ENCODE peak calls at places on chromosome 17, in seven cellular contexts. One of them, this sample, is unnamed.

GRCh38 chr17:8685396-8685795 is 54.9 kb upstream of the MYH10 start:
- DNase-seq in mammary epithelial cell: no peak
- DNase-seq in HCT116: no peak
- DNase-seq in adrenal gland: no peak
- DNase-seq in tibial artery: peak; percentile 44
- DNase-seq in colonic mucosa: no peak
- DNase-seq in esophagus muscularis mucosa: no peak
- DNase-seq in this sample: no peak

GRCh38 chr17:81966343-81967243 is 5.6 kb upstream of the NOTUM start:
- DNase-seq in mammary epithelial cell: no peak
- DNase-seq in adrenal gland: peak; percentile 58
- DNase-seq in HCT116: no peak
- DNase-seq in esophagus muscularis mucosa: no peak
- DNase-seq in tibial artery: no peak
- DNase-seq in colonic mucosa: peak; percentile 67
- DNase-seq in this sample: no peak

GRCh38 chr17:83064021-83064731 is 15.2 kb upstream of the METRNL start:
- DNase-seq in colonic mucosa: no peak
- DNase-seq in esophagus muscularis mucosa: no peak
- DNase-seq in adrenal gland: peak; percentile 10
- DNase-seq in HCT116: no peak
- DNase-seq in mammary epithelial cell: no peak
- DNase-seq in tibial artery: no peak
- DNase-seq in this sample: peak; percentile 29

GRCh38 chr17:70919241-70919640 is 749.9 kb downstream of the KCNJ2 start:
- DNase-seq in esophagus muscularis mucosa: no peak
- DNase-seq in colonic mucosa: no peak
- DNase-seq in mammary epithelial cell: no peak
- DNase-seq in HCT116: no peak
- DNase-seq in tibial artery: no peak
- DNase-seq in adrenal gland: no peak
- DNase-seq in this sample: no peak

GRCh38 chr17:82952019-82952418 is 112.2 kb upstream of the ZNF750 start:
- DNase-seq in tibial artery: peak; percentile 15
- DNase-seq in HCT116: no peak
- DNase-seq in esophagus muscularis mucosa: no peak
- DNase-seq in colonic mucosa: no peak
- DNase-seq in adrenal gland: no peak
- DNase-seq in mammary epithelial cell: no peak
- DNase-seq in this sample: no peak

GRCh38 chr17:72576289-72576759 is 455.5 kb downstream of the SOX9 start:
- DNase-seq in HCT116: no peak
- DNase-seq in colonic mucosa: no peak
- DNase-seq in mammary epithelial cell: no peak
- DNase-seq in tibial artery: no peak
- DNase-seq in esophagus muscularis mucosa: no peak
- DNase-seq in adrenal gland: no peak
- DNase-seq in this sample: no peak

GRCh38 chr17:39752241-39752831 is 14.6 kb downstream of the GRB7 start:
- DNase-seq in adrenal gland: no peak
- DNase-seq in HCT116: no peak
- DNase-seq in tibial artery: peak; percentile 47
- DNase-seq in esophagus muscularis mucosa: no peak
- DNase-seq in mammary epithelial cell: no peak
- DNase-seq in colonic mucosa: no peak
- DNase-seq in this sample: no peak

GRCh38 chr17:4901108-4901647 is 1.7 kb downstream of the CHRNE start:
- DNase-seq in esophagus muscularis mucosa: no peak
- DNase-seq in adrenal gland: no peak
- DNase-seq in tibial artery: no peak
- DNase-seq in colonic mucosa: no peak
- DNase-seq in HCT116: no peak
- DNase-seq in mammary epithelial cell: no peak
- DNase-seq in this sample: no peak

GRCh38 chr17:73255671-73256181 is 6.0 kb downstream of the CPSF4L start:
- DNase-seq in HCT116: peak; percentile 48
- DNase-seq in colonic mucosa: peak; percentile 51
- DNase-seq in adrenal gland: peak; percentile 56
- DNase-seq in esophagus muscularis mucosa: no peak
- DNase-seq in mammary epithelial cell: peak; percentile 53
- DNase-seq in tibial artery: peak; percentile 70
- DNase-seq in this sample: peak; percentile 71

GRCh38 chr17:50944054-50944901 is 78.1 kb upstream of the TOB1 start:
- DNase-seq in adrenal gland: peak; percentile 81
- DNase-seq in colonic mucosa: peak; percentile 95
- DNase-seq in esophagus muscularis mucosa: no peak
- DNase-seq in mammary epithelial cell: no peak
- DNase-seq in HCT116: no peak
- DNase-seq in tibial artery: peak; percentile 89
- DNase-seq in this sample: peak; percentile 91

GRCh38 chr17:72173475-72174116 is 52.8 kb downstream of the SOX9 start:
- DNase-seq in colonic mucosa: no peak
- DNase-seq in tibial artery: no peak
- DNase-seq in mammary epithelial cell: no peak
- DNase-seq in esophagus muscularis mucosa: no peak
- DNase-seq in HCT116: no peak
- DNase-seq in adrenal gland: no peak
- DNase-seq in this sample: no peak

GRCh38 chr17:9696279-9697044 is 51.1 kb downstream of the USP43 start:
- DNase-seq in mammary epithelial cell: no peak
- DNase-seq in adrenal gland: no peak
- DNase-seq in esophagus muscularis mucosa: no peak
- DNase-seq in tibial artery: no peak
- DNase-seq in colonic mucosa: no peak
- DNase-seq in HCT116: no peak
- DNase-seq in this sample: no peak

GRCh38 chr17:61307905-61308886 is 91.4 kb upstream of the TBX2 start:
- DNase-seq in colonic mucosa: no peak
- DNase-seq in mammary epithelial cell: no peak
- DNase-seq in esophagus muscularis mucosa: no peak
- DNase-seq in tibial artery: no peak
- DNase-seq in adrenal gland: no peak
- DNase-seq in HCT116: no peak
- DNase-seq in this sample: no peak

GRCh38 chr17:76452646-76453430 is at the start of gene UBE2O:
- DNase-seq in tibial artery: peak; percentile 89
- DNase-seq in HCT116: peak; percentile 86
- DNase-seq in mammary epithelial cell: peak; percentile 76
- DNase-seq in adrenal gland: peak; percentile 89
- DNase-seq in colonic mucosa: peak; percentile 88
- DNase-seq in esophagus muscularis mucosa: peak; percentile 95
- DNase-seq in this sample: peak; percentile 90

GRCh38 chr17:10793256-10793655 is 10.6 kb downstream of the TMEM238L start:
- DNase-seq in colonic mucosa: no peak
- DNase-seq in HCT116: no peak
- DNase-seq in mammary epithelial cell: no peak
- DNase-seq in esophagus muscularis mucosa: no peak
- DNase-seq in tibial artery: no peak
- DNase-seq in adrenal gland: no peak
- DNase-seq in this sample: no peak

GRCh38 chr17:8079291-8080207 is 8.0 kb downstream of the ALOX12B start:
- DNase-seq in colonic mucosa: peak; percentile 84
- DNase-seq in HCT116: peak; percentile 72
- DNase-seq in adrenal gland: peak; percentile 68
- DNase-seq in esophagus muscularis mucosa: no peak
- DNase-seq in tibial artery: peak; percentile 80
- DNase-seq in mammary epithelial cell: peak; percentile 61
- DNase-seq in this sample: peak; percentile 73

GRCh38 chr17:75307957-75308731 is 18.9 kb upstream of the SLC25A19 start:
- DNase-seq in mammary epithelial cell: no peak
- DNase-seq in colonic mucosa: no peak
- DNase-seq in tibial artery: no peak
- DNase-seq in HCT116: no peak
- DNase-seq in esophagus muscularis mucosa: no peak
- DNase-seq in adrenal gland: no peak
- DNase-seq in this sample: no peak

GRCh38 chr17:43171761-43172487 is 910 bp downstream of the NBR1 start:
- DNase-seq in mammary epithelial cell: peak; percentile 88
- DNase-seq in HCT116: peak; percentile 50
- DNase-seq in colonic mucosa: peak; percentile 56
- DNase-seq in tibial artery: no peak
- DNase-seq in esophagus muscularis mucosa: no peak
- DNase-seq in adrenal gland: peak; percentile 33
- DNase-seq in this sample: peak; percentile 17

GRCh38 chr17:12395733-12396354 is 269.8 kb upstream of the MYOCD start:
- DNase-seq in mammary epithelial cell: no peak
- DNase-seq in colonic mucosa: peak; percentile 23
- DNase-seq in adrenal gland: no peak
- DNase-seq in tibial artery: no peak
- DNase-seq in HCT116: peak; percentile 22
- DNase-seq in esophagus muscularis mucosa: no peak
- DNase-seq in this sample: no peak

GRCh38 chr17:75876190-75876937 is 2.0 kb downstream of the TRIM47 start:
- DNase-seq in esophagus muscularis mucosa: no peak
- DNase-seq in adrenal gland: peak; percentile 60
- DNase-seq in HCT116: peak; percentile 84
- DNase-seq in colonic mucosa: peak; percentile 90
- DNase-seq in tibial artery: peak; percentile 77
- DNase-seq in mammary epithelial cell: peak; percentile 83
- DNase-seq in this sample: peak; percentile 50

GRCh38 chr17:63571632-63572310 is 21.5 kb downstream of the DCAF7 start:
- DNase-seq in adrenal gland: no peak
- DNase-seq in colonic mucosa: no peak
- DNase-seq in mammary epithelial cell: peak; percentile 81
- DNase-seq in HCT116: no peak
- DNase-seq in tibial artery: no peak
- DNase-seq in esophagus muscularis mucosa: no peak
- DNase-seq in this sample: no peak

GRCh38 chr17:13749566-13750235 is 148.0 kb upstream of the HS3ST3A1 start:
- DNase-seq in adrenal gland: no peak
- DNase-seq in colonic mucosa: no peak
- DNase-seq in esophagus muscularis mucosa: no peak
- DNase-seq in mammary epithelial cell: no peak
- DNase-seq in HCT116: no peak
- DNase-seq in tibial artery: no peak
- DNase-seq in this sample: no peak

GRCh38 chr17:19433727-19434340 is 22.8 kb downstream of the RNF112 start:
- DNase-seq in esophagus muscularis mucosa: no peak
- DNase-seq in tibial artery: no peak
- DNase-seq in adrenal gland: no peak
- DNase-seq in mammary epithelial cell: no peak
- DNase-seq in colonic mucosa: no peak
- DNase-seq in HCT116: no peak
- DNase-seq in this sample: no peak
- TF ChIP-seq CTCF in esophagus muscularis mucosa: no peak
- TF ChIP-seq CTCF in tibial artery: no peak
- TF ChIP-seq CTCF in adrenal gland: no peak
- TF ChIP-seq CTCF in mammary epithelial cell: no peak
- TF ChIP-seq CTCF in colonic mucosa: no peak
- TF ChIP-seq CTCF in HCT116: no peak
- TF ChIP-seq CTCF in this sample: no peak

GRCh38 chr17:55238197-55238930 is 26.4 kb upstream of the HLF start:
- DNase-seq in colonic mucosa: peak; percentile 93
- DNase-seq in adrenal gland: peak; percentile 95
- DNase-seq in HCT116: peak; percentile 92
- DNase-seq in tibial artery: peak; percentile 96
- DNase-seq in esophagus muscularis mucosa: peak; percentile 98
- DNase-seq in mammary epithelial cell: peak; percentile 89
- DNase-seq in this sample: peak; percentile 96
- H3K4me3 ChIP-seq in colonic mucosa: peak overlapping the region; percentile 40
- H3K4me3 ChIP-seq in adrenal gland: no peak overlapping the region
- H3K4me3 ChIP-seq in HCT116: peak overlapping the region; percentile 45
- H3K4me3 ChIP-seq in tibial artery: peak overlapping the region; percentile 65
- H3K4me3 ChIP-seq in esophagus muscularis mucosa: peak overlapping the region; percentile 57
- H3K4me3 ChIP-seq in mammary epithelial cell: peak overlapping the region; percentile 65
- H3K4me3 ChIP-seq in this sample: peak overlapping the region; percentile 57

DNA sequence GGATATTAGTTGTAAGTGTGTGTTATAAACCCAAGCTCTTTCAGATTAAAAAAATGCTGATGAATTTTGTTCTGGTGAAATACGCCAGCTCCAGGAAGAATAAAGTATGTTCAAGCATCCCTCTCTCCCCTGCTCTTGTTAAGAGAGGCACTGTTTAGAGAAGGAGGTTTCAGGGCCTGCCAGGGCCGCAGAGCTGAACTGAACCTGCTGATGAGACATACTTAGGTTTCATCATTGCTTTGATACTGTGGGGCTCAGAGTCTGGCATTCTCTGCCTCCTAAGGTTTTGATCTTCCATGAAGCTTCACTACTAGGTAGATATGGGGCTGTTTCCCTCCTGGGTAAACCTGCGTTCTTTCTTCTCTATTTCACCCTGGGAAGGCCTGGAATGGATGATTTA is 175.3 kb upstream of the FAM20A start:
- DNase-seq in esophagus muscularis mucosa: no peak
- DNase-seq in tibial artery: no peak
- DNase-seq in adrenal gland: no peak
- DNase-seq in HCT116: no peak
- DNase-seq in colonic mucosa: no peak
- DNase-seq in mammary epithelial cell: no peak
- DNase-seq in this sample: no peak
- H3K27ac ChIP-seq in esophagus muscularis mucosa: peak overlapping the region; percentile 52
- H3K27ac ChIP-seq in tibial artery: no peak overlapping the region
- H3K27ac ChIP-seq in adrenal gland: no peak overlapping the region
- H3K27ac ChIP-seq in HCT116: no peak overlapping the region
- H3K27ac ChIP-seq in colonic mucosa: no peak overlapping the region
- H3K27ac ChIP-seq in mammary epithelial cell: no peak overlapping the region
- H3K27ac ChIP-seq in this sample: peak overlapping the region; percentile 79

DNA sequence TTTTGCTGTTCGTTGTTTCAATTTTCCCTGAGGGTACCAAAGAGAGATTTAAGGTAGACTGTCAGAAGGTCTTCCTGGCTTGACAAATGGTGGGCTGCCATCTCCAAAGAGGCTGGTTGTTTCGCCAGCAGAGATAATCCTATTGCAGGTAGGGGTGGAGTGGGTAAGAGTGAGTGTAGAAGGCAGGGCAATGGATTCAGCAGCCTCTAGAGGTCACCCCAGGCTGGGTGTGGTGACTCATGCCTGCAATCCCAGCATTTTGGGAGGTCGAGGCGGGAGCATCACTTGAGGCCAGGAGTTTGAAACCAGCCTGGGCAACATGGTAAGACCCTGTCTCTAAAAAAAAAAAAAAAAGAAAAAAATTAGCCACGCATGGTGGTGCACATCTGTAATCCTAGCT is 34.6 kb downstream of the DCAKD start:
- DNase-seq in esophagus muscularis mucosa: no peak
- DNase-seq in mammary epithelial cell: peak; percentile 23
- DNase-seq in HCT116: no peak
- DNase-seq in tibial artery: no peak
- DNase-seq in colonic mucosa: no peak
- DNase-seq in adrenal gland: no peak
- DNase-seq in this sample: no peak
- TF ChIP-seq CTCF in esophagus muscularis mucosa: peak; percentile 17
- TF ChIP-seq CTCF in mammary epithelial cell: peak; percentile 39
- TF ChIP-seq CTCF in HCT116: peak; percentile 26
- TF ChIP-seq CTCF in tibial artery: no peak
- TF ChIP-seq CTCF in colonic mucosa: no peak
- TF ChIP-seq CTCF in adrenal gland: no peak
- TF ChIP-seq CTCF in this sample: no peak

GRCh38 chr17:503449-503700 is 150.8 kb upstream of the RPH3AL start:
- DNase-seq in colonic mucosa: no peak
- DNase-seq in esophagus muscularis mucosa: no peak
- DNase-seq in tibial artery: no peak
- DNase-seq in adrenal gland: no peak
- DNase-seq in HCT116: no peak
- DNase-seq in mammary epithelial cell: no peak
- DNase-seq in this sample: no peak
- H3K4me3 ChIP-seq in colonic mucosa: no peak overlapping the region
- H3K4me3 ChIP-seq in esophagus muscularis mucosa: no peak overlapping the region
- H3K4me3 ChIP-seq in tibial artery: no peak overlapping the region
- H3K4me3 ChIP-seq in adrenal gland: no peak overlapping the region
- H3K4me3 ChIP-seq in HCT116: no peak overlapping the region
- H3K4me3 ChIP-seq in mammary epithelial cell: no peak overlapping the region
- H3K4me3 ChIP-seq in this sample: no peak overlapping the region

GRCh38 chr17:37764383-37764782 is 19.5 kb upstream of the HNF1B start:
- DNase-seq in tibial artery: no peak
- DNase-seq in adrenal gland: no peak
- DNase-seq in colonic mucosa: no peak
- DNase-seq in mammary epithelial cell: no peak
- DNase-seq in HCT116: no peak
- DNase-seq in esophagus muscularis mucosa: no peak
- DNase-seq in this sample: no peak
- H3K27ac ChIP-seq in tibial artery: no peak overlapping the region
- H3K27ac ChIP-seq in adrenal gland: no peak overlapping the region
- H3K27ac ChIP-seq in colonic mucosa: no peak overlapping the region
- H3K27ac ChIP-seq in mammary epithelial cell: no peak overlapping the region
- H3K27ac ChIP-seq in HCT116: no peak overlapping the region
- H3K27ac ChIP-seq in esophagus muscularis mucosa: no peak overlapping the region
- H3K27ac ChIP-seq in this sample: no peak overlapping the region

This sample was measured in dorsolateral prefrontal cortex.